ENCODE peak calls at places on chromosomes 16 and 17, in five cellular contexts. D is HCT116, G is GM12878, E is K562, P is HepG2. W is an unnamed sample.

GRCh38 chr16:65547799-65548446 is 426.1 kb upstream of the CDH11 start:
- DNase-seq in E (no peak), D (no peak), G (no peak), P (no peak), W (peak)

GRCh38 chr17:38749222-38750043 is 1.3 kb upstream of the PCGF2 start:
- DNase-seq in E (peak), G (no peak), D (peak), P (peak), W (peak)

GRCh38 chr17:76519048-76519614 is 17.9 kb upstream of the RHBDF2 start:
- DNase-seq in G (no peak), P (no peak), E (no peak), D (no peak), W (no peak)

GRCh38 chr17:48513653-48514482 is 16.9 kb downstream of the HOXB1 start:
- DNase-seq in E (peak), D (no peak), G (no peak), P (no peak), W (no peak)

GRCh38 chr17:37147301-37147812 is 198.6 kb downstream of the AATF start:
- DNase-seq in E (no peak), D (no peak), G (peak), P (peak), W (no peak)

GRCh38 chr17:63246344-63246743 is 199.8 kb downstream of the CYB561 start:
- DNase-seq in G (no peak), E (no peak), D (no peak), P (no peak), W (peak)

GRCh38 chr16:68754117-68754792 is 17.2 kb downstream of the CDH1 start:
- DNase-seq in P (no peak), E (no peak), G (no peak), D (no peak), W (no peak)

GRCh38 chr16:1992475-1993292 is 2.9 kb downstream of the SYNGR3 start:
- DNase-seq in E (peak), G (no peak), P (no peak), D (no peak), W (no peak)

GRCh38 chr17:33667052-33667509 is 374.0 kb upstream of the ASIC2 start:
- DNase-seq in D (no peak), E (peak), G (peak), P (no peak), W (no peak)

GRCh38 chr17:20223808-20224328 is 214.7 kb downstream of the SPECC1 start:
- DNase-seq in G (no peak), P (no peak), E (no peak), D (no peak), W (no peak)

GRCh38 chr17:64202683-64203430 is 60.2 kb downstream of the TEX2 start:
- DNase-seq in D (no peak), P (peak), E (no peak), G (no peak), W (peak)

GRCh38 chr17:6641374-6641818 is 536 bp downstream of the TXNDC17 start:
- DNase-seq in G (no peak), D (no peak), P (no peak), E (no peak), W (no peak)

GRCh38 chr16:75062135-75062943 is 54.2 kb downstream of the LDHD start:
- DNase-seq in G (no peak), D (no peak), E (peak), P (no peak), W (no peak)

GRCh38 chr17:43175213-43176118 is 4.5 kb downstream of the NBR1 start:
- DNase-seq in D (no peak), G (no peak), P (peak), E (no peak), W (no peak)

GRCh38 chr17:53227101-53227500 is 595.6 kb upstream of the KIF2B start:
- DNase-seq in D (no peak), E (no peak), G (no peak), P (no peak), W (no peak)

GRCh38 chr17:67696347-67696746 is 21.4 kb upstream of the NOL11 start:
- DNase-seq in D (no peak), E (no peak), G (no peak), P (no peak), W (no peak)

GRCh38 chr17:41863074-41863843 is 2.0 kb downstream of the KLHL11 start:
- DNase-seq in P (no peak), E (no peak), D (no peak), G (no peak), W (no peak)
- TF ChIP-seq ZBTB33 in P (peak), E (no peak), D (no peak), G (no peak), W (no peak)

DNA sequence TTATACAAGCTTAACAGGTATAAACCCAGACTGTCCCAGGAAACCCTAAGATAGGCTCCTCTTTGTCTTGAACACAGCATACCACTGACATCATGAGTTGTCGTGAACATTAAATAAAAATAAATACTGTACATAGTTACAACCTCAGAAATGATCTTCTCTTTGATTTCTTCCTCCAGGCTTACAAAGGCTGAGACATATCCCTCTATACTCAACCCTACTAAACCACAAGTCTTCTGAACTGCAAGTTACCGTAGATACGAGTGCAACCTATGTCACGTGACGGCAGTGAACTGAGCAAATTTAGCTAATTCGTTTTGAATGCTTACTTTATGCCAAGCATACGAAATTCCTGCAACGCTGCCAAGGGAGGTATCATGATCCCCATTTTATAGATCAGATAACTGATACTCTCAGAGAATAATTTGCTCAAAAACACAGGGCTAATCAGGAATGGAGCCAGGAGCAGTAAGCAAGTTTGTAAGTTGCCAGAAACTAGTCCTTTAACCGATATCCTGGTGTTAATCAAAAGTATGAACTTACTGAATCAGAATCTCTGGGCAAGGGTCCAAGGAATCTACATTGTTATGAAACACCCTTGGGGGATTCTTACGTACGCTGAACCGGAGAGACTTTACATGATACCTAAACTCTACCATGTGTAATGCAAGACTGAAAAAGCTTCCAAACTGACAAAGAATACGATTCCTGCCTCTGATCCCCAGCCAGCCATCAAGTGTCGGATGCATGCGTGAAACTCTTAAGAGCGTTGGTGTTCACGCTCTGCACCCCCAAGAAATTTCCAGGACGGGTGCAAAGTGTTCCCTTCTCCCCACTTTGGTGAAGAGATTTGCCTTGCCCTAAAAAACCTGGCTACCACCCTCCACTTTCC is 106.2 kb downstream of the XYLT1 start:
- DNase-seq in G (no peak), D (no peak), P (no peak), E (no peak), W (peak)
- TF ChIP-seq SIN3A in G (no peak), D (no peak), P (no peak), E (no peak), W (no peak)

GRCh38 chr16:21673469-21673868 is 9.7 kb downstream of the OTOA start:
- DNase-seq in P (no peak), G (no peak), E (no peak), D (no peak), W (no peak)
- TF ChIP-seq ZBTB33 in P (no peak), G (no peak), E (no peak), D (no peak), W (no peak)

DNA sequence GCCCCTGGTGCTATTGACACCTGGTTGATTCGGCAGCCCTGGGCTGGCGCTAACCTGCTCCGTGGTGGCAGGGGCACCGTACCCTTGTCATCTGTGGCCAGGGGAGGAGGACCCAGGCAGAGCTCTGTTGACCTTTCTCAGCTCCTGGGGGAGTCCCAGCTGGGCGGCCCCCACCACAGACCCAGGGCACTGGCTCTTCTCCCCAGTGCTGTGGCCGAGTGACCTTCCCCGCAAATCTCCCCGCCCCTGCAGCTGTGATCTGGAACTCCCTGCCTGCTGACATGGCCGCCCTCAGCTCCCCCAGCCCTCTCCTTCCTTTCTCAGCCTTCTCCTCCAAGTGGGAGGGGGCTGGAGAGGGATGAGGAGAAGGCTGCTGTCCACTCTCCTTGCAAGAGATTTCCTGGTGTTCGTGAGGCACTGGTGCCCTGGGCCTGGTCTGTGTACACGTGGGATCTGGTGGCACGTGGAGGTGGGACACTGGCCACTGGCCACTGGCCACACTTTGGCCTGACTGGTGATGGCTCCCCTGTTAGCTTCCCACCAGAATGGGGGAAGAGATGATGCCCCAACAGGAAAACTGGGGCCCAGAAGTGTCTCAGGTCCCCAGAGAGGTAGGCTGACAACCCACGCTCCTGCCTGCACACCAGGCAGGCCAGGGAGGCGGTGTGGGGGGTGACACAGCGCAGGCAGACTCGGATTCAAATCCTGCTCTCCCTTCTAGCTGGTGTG is 8.2 kb downstream of the FMNL1 start:
- DNase-seq in G (no peak), E (no peak), P (no peak), D (no peak), W (no peak)
- TF ChIP-seq SIN3A in G (no peak), E (no peak), P (no peak), D (no peak), W (no peak)

DNA sequence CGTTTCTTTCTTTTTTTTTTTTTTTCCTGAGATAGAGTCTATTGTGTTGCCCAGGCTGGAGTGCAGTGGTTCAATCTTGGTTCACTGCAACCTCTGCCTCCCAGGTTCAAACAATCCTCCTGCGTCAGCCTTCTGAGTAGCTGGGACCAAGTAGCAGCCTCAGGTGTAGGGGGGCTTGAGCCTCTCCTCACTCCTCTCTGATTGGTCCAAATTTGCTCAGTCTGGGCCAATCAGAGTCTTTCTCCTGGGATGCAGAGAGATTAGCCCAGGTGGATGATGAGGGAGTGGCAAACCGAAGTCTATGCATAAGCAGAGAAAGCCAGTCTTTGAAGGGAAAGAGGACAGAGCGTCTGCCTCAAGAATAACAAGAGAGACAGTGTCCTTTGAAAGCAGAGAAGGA is 99.0 kb downstream of the BMERB1 start:
- DNase-seq in E (peak), D (no peak), P (no peak), G (no peak), W (no peak)
- TF ChIP-seq ZBTB33 in E (no peak), D (no peak), P (no peak), G (no peak), W (no peak)